ENCODE peak calls at places on chromosome 16, in five cellular contexts. R is IMR-90, E is H9, H is mesendoderm, P is H1. O is an unnamed sample.
A peak's percentile ranks its signal among the peaks of the same experiment; 100 is the strongest.

GRCh38 chr16:49078104-49078503 is 203.5 kb downstream of the CBLN1 start:
- DNase-seq in R (no peak), E (no peak), H (no peak), P (no peak), O (no peak)

GRCh38 chr16:73028263-73028662 is 19.7 kb downstream of the ZFHX3 start:
- DNase-seq in R (no peak), E (no peak), H (no peak), P (no peak), O (no peak)

GRCh38 chr16:85819245-85819644 is 19.8 kb downstream of the COX4I1 start:
- DNase-seq in R (peak; percentile 71), E (peak; percentile 93), H (peak; percentile 92), P (peak; percentile 97), O (peak; percentile 84)

GRCh38 chr16:78735337-78735736 is 635.9 kb downstream of the WWOX start:
- DNase-seq in R (no peak), E (no peak), H (no peak), P (no peak), O (no peak)

GRCh38 chr16:48082516-48082915 is 73.3 kb downstream of the ABCC12 start:
- DNase-seq in R (peak; percentile 32), E (no peak), H (no peak), P (no peak), O (peak; percentile 45)

GRCh38 chr16:5523794-5524193 is 426.2 kb upstream of the EEF2KMT start:
- DNase-seq in R (no peak), E (no peak), H (peak; percentile 84), P (no peak), O (no peak)

GRCh38 chr16:88497561-88498420 is 44.7 kb downstream of the ZFPM1 start:
- DNase-seq in R (peak; percentile 21), E (no peak), H (peak; percentile 56), P (no peak), O (no peak)

GRCh38 chr16:55072976-55073375 is 142.3 kb downstream of the IRX5 start:
- DNase-seq in R (no peak), E (no peak), H (no peak), P (no peak), O (no peak)

GRCh38 chr16:23391381-23392222 is 61.4 kb downstream of the COG7 start:
- DNase-seq in R (no peak), E (no peak), H (no peak), P (no peak), O (no peak)

GRCh38 chr16:84259691-84260090 is 19.9 kb upstream of the KCNG4 start:
- DNase-seq in R (no peak), E (no peak), H (no peak), P (no peak), O (no peak)

GRCh38 chr16:921321-921905 is 49.4 kb downstream of the LMF1 start:
- DNase-seq in R (no peak), E (no peak), H (no peak), P (no peak), O (no peak)

GRCh38 chr16:35788381-35788780 is 2329.0 kb downstream of the TP53TG3F start:
- DNase-seq in R (no peak), E (no peak), H (no peak), P (no peak), O (no peak)

GRCh38 chr16:65024649-65025243 is 97.1 kb downstream of the CDH11 start:
- DNase-seq in R (peak; percentile 79), E (no peak), H (no peak), P (no peak), O (peak; percentile 59)

GRCh38 chr16:46853713-46854443 is 22.9 kb upstream of the C16orf87 start:
- DNase-seq in R (peak; percentile 69), E (peak; percentile 87), H (peak; percentile 90), P (peak; percentile 87), O (peak; percentile 69)

GRCh38 chr16:1375741-1376410 is 24.1 kb downstream of the GNPTG start:
- DNase-seq in R (no peak), E (no peak), H (no peak), P (no peak), O (no peak)

GRCh38 chr16:67939507-67940435 is 3.1 kb upstream of the PSMB10 start:
- DNase-seq in R (no peak), E (no peak), H (no peak), P (no peak), O (no peak)

GRCh38 chr16:21598676-21599157 is 660 bp upstream of the METTL9 start:
- DNase-seq in R (no peak), E (no peak), H (peak; percentile 23), P (no peak), O (no peak)
- H4K8ac ChIP-seq in R (peak overlapping the region; percentile 99), E (no peak overlapping the region), H (no peak overlapping the region), P (peak overlapping the region; percentile 98), O (peak overlapping the region; percentile 98)

DNA sequence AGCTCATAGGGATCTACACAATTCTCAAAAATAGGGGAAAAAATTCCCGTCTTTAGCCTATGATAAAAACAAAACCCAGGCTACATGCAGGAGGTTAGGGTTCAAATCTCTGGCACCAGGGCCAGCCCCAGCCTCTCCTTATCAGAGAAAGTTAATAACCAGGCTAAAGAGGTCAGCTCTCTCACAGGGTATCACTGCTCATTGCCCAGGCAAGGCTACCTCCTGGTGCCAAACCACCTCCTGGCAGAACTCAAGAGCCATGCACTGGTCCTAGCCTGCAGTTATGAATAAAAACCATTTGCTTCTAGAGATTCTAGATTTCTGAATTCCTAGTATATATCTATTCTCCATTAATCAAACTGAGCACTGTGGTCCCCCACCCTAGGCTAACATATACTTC is 65.8 kb downstream of the CREBBP start:
- DNase-seq in R (no peak), E (no peak), H (no peak), P (no peak), O (no peak)
- H3K4me2 ChIP-seq in R (no peak overlapping the region), E (no peak overlapping the region), H (no peak overlapping the region), P (no peak overlapping the region), O (no peak overlapping the region)

GRCh38 chr16:69565611-69566436 is at the start of gene NFAT5:
- DNase-seq in R (peak; percentile 74), E (peak; percentile 94), H (peak; percentile 97), P (peak; percentile 98), O (peak; percentile 84)
- H4K8ac ChIP-seq in R (peak within 1 kb of the TSS; percentile 94), E (no peak within 1 kb of the TSS), H (peak within 1 kb of the TSS; percentile 89), P (peak within 1 kb of the TSS; percentile 90), O (peak within 1 kb of the TSS; percentile 94)

GRCh38 chr16:50548659-50549560 is 714 bp downstream of the NKD1 start:
- DNase-seq in R (no peak), E (no peak), H (no peak), P (no peak), O (peak; percentile 6)
- H3K4me2 ChIP-seq in R (peak overlapping the region; percentile 60), E (peak overlapping the region; percentile 58), H (peak overlapping the region; percentile 80), P (peak overlapping the region; percentile 62), O (peak overlapping the region; percentile 91)

DNA sequence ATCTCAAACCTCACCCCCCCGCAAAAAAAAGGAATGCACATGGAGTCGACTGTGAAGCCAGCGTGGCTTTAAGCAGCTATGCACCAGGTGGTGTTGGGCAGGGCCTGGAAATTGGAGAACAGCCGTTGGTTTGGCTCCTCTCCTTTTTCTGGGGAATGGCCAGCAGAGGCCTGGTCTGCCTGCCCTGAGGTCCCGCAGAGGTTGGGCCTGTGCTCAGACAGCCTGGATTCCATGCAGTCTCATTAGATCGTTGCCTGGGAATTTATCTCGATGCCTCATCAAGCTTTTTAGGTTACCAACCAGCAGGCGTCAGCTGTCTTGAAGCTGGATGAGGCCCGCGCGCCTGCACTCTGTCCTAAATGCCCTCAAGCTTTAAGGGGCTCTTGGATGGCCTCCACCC is 9.8 kb downstream of the SLC12A3 start:
- DNase-seq in R (peak; percentile 11), E (no peak), H (peak; percentile 89), P (no peak), O (peak; percentile 5)
- H4K8ac ChIP-seq in R (no peak overlapping the region), E (no peak overlapping the region), H (no peak overlapping the region), P (no peak overlapping the region), O (no peak overlapping the region)

GRCh38 chr16:9088848-9089247 is 2.6 kb upstream of the HAPSTR1 start:
- DNase-seq in R (no peak), E (no peak), H (no peak), P (no peak), O (no peak)

GRCh38 chr16:9091867-9092281 is 430 bp downstream of the HAPSTR1 start:
- DNase-seq in R (no peak), E (no peak), H (peak; percentile 27), P (peak; percentile 61), O (peak; percentile 33)

GRCh38 chr16:9090960-9091866 is at the start of gene HAPSTR1:
- DNase-seq in R (peak; percentile 100), E (peak; percentile 100), H (peak; percentile 100), P (peak; percentile 95), O (peak; percentile 100)

GRCh38 chr16:9090101-9090959 is 1.1 kb upstream of the HAPSTR1 start:
- DNase-seq in R (no peak), E (peak; percentile 66), H (peak; percentile 70), P (peak; percentile 71), O (peak; percentile 40)

DNA sequence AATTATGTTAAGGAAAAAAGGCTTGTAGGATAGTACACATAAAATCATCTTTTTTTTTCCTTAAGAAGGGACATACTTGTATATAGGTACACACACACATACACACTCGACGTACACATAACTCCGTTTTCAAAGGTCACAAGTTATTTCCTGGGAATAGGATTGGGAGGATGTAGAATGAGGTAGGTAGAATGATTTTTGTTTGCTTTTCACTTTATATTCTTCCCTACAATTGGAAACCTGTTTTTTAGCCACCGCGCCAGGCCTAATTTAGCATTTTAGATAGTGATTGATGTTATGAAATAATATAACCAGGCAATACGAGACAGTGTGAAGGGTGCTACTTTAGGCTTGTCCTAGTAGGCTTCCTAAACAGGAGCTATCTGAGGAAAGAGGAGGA is 1.8 kb upstream of the HAPSTR1 start:
- DNase-seq in R (no peak), E (no peak), H (no peak), P (no peak), O (no peak)
- H3K4me2 ChIP-seq in R (no peak overlapping the region), E (peak overlapping the region; percentile 50), H (peak overlapping the region; percentile 37), P (peak overlapping the region; percentile 80), O (peak overlapping the region; percentile 92)

DNA sequence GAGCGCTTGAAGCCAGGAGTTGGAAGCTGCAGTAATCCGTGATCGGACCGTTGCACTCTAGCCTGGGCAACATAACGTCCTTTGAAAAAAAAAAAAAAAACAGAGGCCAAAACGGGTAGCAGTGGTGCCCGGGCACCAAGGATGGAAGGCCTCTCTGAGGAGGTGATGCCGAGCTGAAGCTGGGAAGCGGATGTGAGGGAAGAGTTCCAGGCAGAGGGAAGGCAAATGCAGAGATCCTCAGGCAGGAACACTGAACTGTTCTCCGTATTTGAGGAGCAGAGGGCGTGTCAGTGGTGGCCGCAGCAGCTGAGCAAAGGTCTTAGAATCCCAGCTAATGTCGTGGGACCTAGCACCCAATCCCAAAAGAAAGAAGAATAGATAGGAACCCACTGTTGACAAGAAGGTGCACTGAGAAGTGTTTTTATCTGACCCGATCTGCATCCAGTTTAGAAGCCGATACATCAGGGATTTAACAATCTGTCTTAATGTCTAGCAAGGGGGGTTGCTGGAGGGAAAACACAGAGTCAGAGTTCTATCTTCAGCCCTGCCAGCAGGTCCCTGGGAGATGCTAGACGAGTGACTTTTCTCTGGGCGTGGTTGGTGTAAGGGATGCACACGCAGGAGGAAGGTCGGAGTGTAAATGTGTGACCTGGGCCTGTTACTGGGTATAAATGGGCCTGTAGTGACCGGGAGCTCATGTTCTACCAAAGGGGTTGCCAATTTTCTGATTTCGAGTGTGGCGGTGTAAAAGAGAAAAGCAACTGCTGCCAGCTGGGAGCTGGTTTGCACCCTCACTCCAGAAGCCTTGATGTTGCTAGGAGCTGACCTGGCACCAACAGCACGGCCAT is 873 bp upstream of the KCTD13 start:
- DNase-seq in R (peak; percentile 23), E (no peak), H (no peak), P (peak; percentile 49), O (no peak)
- H4K8ac ChIP-seq in R (peak overlapping the region; percentile 99), E (peak overlapping the region; percentile 30), H (no peak overlapping the region), P (peak overlapping the region; percentile 92), O (peak overlapping the region; percentile 92)

O was measured in mesenchymal stem cell.